ENCODE peak calls at places on chromosomes 7 and 10, in seven cellular contexts. One of them, this sample, is unnamed.

GRCh38 chr10:112755446-112756117 is 194.5 kb upstream of the TCF7L2 start:
- DNase-seq in foreskin fibroblast: no peak
- DNase-seq in stomach: no peak
- DNase-seq in ureter: no peak
- DNase-seq in T-cell: no peak
- DNase-seq in GM12865: no peak
- DNase-seq in left ventricle myocardium inferior: no peak
- DNase-seq in this sample: no peak

GRCh38 chr10:16992611-16993119 is 136.9 kb downstream of the CUBN start:
- DNase-seq in stomach: no peak
- DNase-seq in ureter: no peak
- DNase-seq in GM12865: no peak
- DNase-seq in left ventricle myocardium inferior: no peak
- DNase-seq in foreskin fibroblast: no peak
- DNase-seq in T-cell: no peak
- DNase-seq in this sample: no peak

GRCh38 chr10:70331160-70331485 is 47.3 kb upstream of the NPFFR1 start:
- DNase-seq in GM12865: no peak
- DNase-seq in ureter: no peak
- DNase-seq in left ventricle myocardium inferior: no peak
- DNase-seq in foreskin fibroblast: no peak
- DNase-seq in T-cell: no peak
- DNase-seq in stomach: no peak
- DNase-seq in this sample: no peak

GRCh38 chr7:1856161-1856965 is 186.3 kb downstream of the ELFN1 start:
- DNase-seq in foreskin fibroblast: no peak
- DNase-seq in left ventricle myocardium inferior: peak; percentile 9
- DNase-seq in stomach: no peak
- DNase-seq in GM12865: no peak
- DNase-seq in T-cell: no peak
- DNase-seq in ureter: no peak
- DNase-seq in this sample: no peak

GRCh38 chr7:45573636-45574470 is at the start of gene ADCY1:
- DNase-seq in stomach: no peak
- DNase-seq in left ventricle myocardium inferior: peak; percentile 38
- DNase-seq in T-cell: no peak
- DNase-seq in foreskin fibroblast: no peak
- DNase-seq in ureter: no peak
- DNase-seq in GM12865: peak; percentile 57
- DNase-seq in this sample: no peak

GRCh38 chr10:77784856-77785255 is 141.7 kb downstream of the DLG5 start:
- DNase-seq in GM12865: no peak
- DNase-seq in ureter: no peak
- DNase-seq in left ventricle myocardium inferior: no peak
- DNase-seq in stomach: no peak
- DNase-seq in T-cell: no peak
- DNase-seq in foreskin fibroblast: peak; percentile 88
- DNase-seq in this sample: no peak

GRCh38 chr7:147833549-147833948 is 757.0 kb upstream of the C7orf33 start:
- DNase-seq in left ventricle myocardium inferior: no peak
- DNase-seq in foreskin fibroblast: no peak
- DNase-seq in stomach: no peak
- DNase-seq in T-cell: no peak
- DNase-seq in ureter: no peak
- DNase-seq in GM12865: no peak
- DNase-seq in this sample: no peak

GRCh38 chr10:21297525-21298383 is 227.7 kb downstream of the SKIDA1 start:
- DNase-seq in ureter: no peak
- DNase-seq in T-cell: no peak
- DNase-seq in foreskin fibroblast: no peak
- DNase-seq in GM12865: no peak
- DNase-seq in stomach: no peak
- DNase-seq in left ventricle myocardium inferior: no peak
- DNase-seq in this sample: no peak

GRCh38 chr7:153566324-153566723 is 485.9 kb upstream of the DPP6 start:
- DNase-seq in GM12865: no peak
- DNase-seq in left ventricle myocardium inferior: no peak
- DNase-seq in foreskin fibroblast: no peak
- DNase-seq in ureter: no peak
- DNase-seq in stomach: no peak
- DNase-seq in T-cell: no peak
- DNase-seq in this sample: no peak

GRCh38 chr10:4651404-4652037 is 174.5 kb upstream of the AKR1E2 start:
- DNase-seq in GM12865: no peak
- DNase-seq in stomach: no peak
- DNase-seq in ureter: no peak
- DNase-seq in left ventricle myocardium inferior: no peak
- DNase-seq in T-cell: no peak
- DNase-seq in foreskin fibroblast: no peak
- DNase-seq in this sample: no peak

GRCh38 chr10:17504547-17505245 is 50.3 kb upstream of the ST8SIA6 start:
- DNase-seq in T-cell: no peak
- DNase-seq in GM12865: no peak
- DNase-seq in foreskin fibroblast: peak; percentile 58
- DNase-seq in stomach: no peak
- DNase-seq in ureter: no peak
- DNase-seq in left ventricle myocardium inferior: no peak
- DNase-seq in this sample: no peak

This sample was measured in ovary.